ENCODE peak calls at places on chromosomes 4 and X, in nine cellular contexts. P is spleen; Y is testis; E is stomach; O is gastrocnemius medialis; N is CD4-positive, alpha-beta memory T cell; D is pancreas; L is IMR-90; C is CD8-positive, alpha-beta T cell. A is an unnamed sample. For H3K36me3 and H3K4me1, the result is how much of the 10 kb centered on the place peaks cover.

GRCh38 chrX:110087485-110088356 is 84.8 kb downstream of the TMEM164 start:
- DNase-seq in C (no peak), L (peak), D (no peak), N (no peak), P (no peak), O (peak), Y (no peak), E (no peak), A (no peak)

GRCh38 chr4:5888706-5889696 is 3.9 kb downstream of the CRMP1 start:
- DNase-seq in E (no peak), O (no peak), N (no peak), Y (no peak), L (no peak), C (no peak), P (no peak), D (no peak), A (no peak)

GRCh38 chr4:60757986-60758385 is 442.1 kb upstream of the ADGRL3 start:
- DNase-seq in C (no peak), L (peak), Y (no peak), P (no peak), D (no peak), E (no peak), O (no peak), N (no peak), A (no peak)

GRCh38 chr4:138445098-138445497 is 202.9 kb upstream of the SLC7A11 start:
- DNase-seq in P (no peak), C (no peak), L (peak), N (no peak), Y (no peak), O (no peak), E (no peak), D (no peak), A (no peak)

GRCh38 chr4:43485196-43485595 is 592.7 kb downstream of the GRXCR1 start:
- DNase-seq in L (no peak), C (no peak), D (no peak), E (no peak), P (no peak), Y (no peak), N (no peak), O (no peak), A (no peak)

GRCh38 chrX:34863906-34864305 is 78.7 kb upstream of the FAM47B start:
- DNase-seq in E (no peak), L (no peak), Y (no peak), D (no peak), O (no peak), P (no peak), N (no peak), C (no peak), A (no peak)

GRCh38 chrX:129235903-129236302 is 287.4 kb downstream of the SMARCA1 start:
- DNase-seq in D (no peak), P (no peak), Y (no peak), L (no peak), E (no peak), O (no peak), N (no peak), C (no peak), A (no peak)

GRCh38 chr4:140645196-140645595 is 76.4 kb upstream of the UCP1 start:
- DNase-seq in P (no peak), C (no peak), E (no peak), L (no peak), Y (no peak), O (no peak), N (no peak), D (no peak), A (no peak)

GRCh38 chr4:133921280-133922195 is 280.1 kb downstream of the PABPC4L start:
- DNase-seq in C (no peak), D (no peak), Y (no peak), O (no peak), N (no peak), P (no peak), E (no peak), L (peak), A (no peak)

GRCh38 chrX:149073464-149073863 is 431.6 kb downstream of the IDS start:
- DNase-seq in P (no peak), E (no peak), N (no peak), L (no peak), Y (no peak), D (no peak), O (no peak), C (no peak), A (no peak)

GRCh38 chr4:81522711-81523110 is 51.0 kb upstream of the RASGEF1B start:
- DNase-seq in D (no peak), E (no peak), C (no peak), P (no peak), L (no peak), Y (no peak), N (no peak), O (no peak), A (no peak)

GRCh38 chr4:185464887-185465286 is 6.6 kb downstream of the CCDC110 start:
- DNase-seq in D (no peak), L (peak), P (no peak), E (no peak), O (no peak), Y (no peak), C (no peak), N (no peak), A (no peak)

GRCh38 chr4:6182390-6183280 is 17.7 kb downstream of the JAKMIP1 start:
- DNase-seq in Y (no peak), N (no peak), O (no peak), C (peak), D (no peak), P (no peak), L (no peak), E (no peak), A (no peak)

GRCh38 chr4:40176602-40177001 is 20.2 kb upstream of the RHOH start:
- DNase-seq in N (no peak), O (no peak), Y (peak), P (no peak), C (no peak), L (no peak), E (no peak), D (peak), A (no peak)

GRCh38 chrX:130296743-130297142 is 28.0 kb upstream of the ZNF280C start:
- DNase-seq in Y (no peak), P (no peak), E (no peak), N (no peak), O (no peak), D (no peak), L (peak), C (no peak), A (no peak)

GRCh38 chr4:6767341-6767724 is 15.2 kb upstream of the KIAA0232 start:
- DNase-seq in P (no peak), O (no peak), Y (no peak), N (no peak), E (no peak), L (peak), D (no peak), C (no peak), A (no peak)

GRCh38 chr4:40307627-40308497 is 27.3 kb upstream of the CHRNA9 start:
- DNase-seq in D (peak), P (peak), L (no peak), N (peak), Y (no peak), O (no peak), C (peak), E (peak), A (no peak)

GRCh38 chrX:110734894-110735541 is 60.6 kb downstream of the CHRDL1 start:
- DNase-seq in D (no peak), C (no peak), O (no peak), L (peak), E (no peak), P (no peak), Y (no peak), N (no peak), A (no peak)

GRCh38 chr4:77025643-77026321 is 50.0 kb downstream of the CCNI start:
- DNase-seq in P (no peak), Y (no peak), C (no peak), L (peak), N (no peak), O (no peak), D (no peak), E (no peak), A (no peak)
- H3K36me3 ChIP-seq in P (under half), Y (under half), C (under half), L (half or more), N (under half), O (under half), D (under half), E (half or more), A (under half)

GRCh38 chr4:113587640-113588275 is 173.8 kb downstream of the CAMK2D start:
- DNase-seq in E (no peak), N (no peak), Y (no peak), P (no peak), L (no peak), D (no peak), C (no peak), O (no peak), A (no peak)
- H3K27ac ChIP-seq in E (no peak), N (no peak), Y (no peak), P (no peak), L (no peak), D (no peak), C (no peak), O (peak), A (no peak)

GRCh38 chr4:89263265-89263664 is 44.3 kb downstream of the GPRIN3 start:
- DNase-seq in L (no peak), Y (no peak), P (no peak), C (no peak), N (no peak), D (no peak), E (no peak), O (no peak), A (no peak)
- H3K4me1 ChIP-seq in L (under half), Y (under half), P (under half), C (under half), N (half or more), D (under half), E (under half), O (under half), A (under half)

GRCh38 chr4:128847074-128847724 is 37.7 kb downstream of the JADE1 start:
- DNase-seq in D (no peak), N (no peak), E (no peak), Y (no peak), O (no peak), L (peak), P (peak), C (no peak), A (no peak)
- H3K36me3 ChIP-seq in D (half or more), N (half or more), E (half or more), Y (under half), O (under half), L (half or more), P (half or more), C (half or more), A (under half)

A was measured in lung.